ENCODE peak calls at places on chromosomes 7 and 10, in six cellular contexts. J is stimulated activated naive CD4-positive, alpha-beta T cell; W is CD14-positive monocyte; C is Karpas-422; D is left ventricle myocardium inferior; N is substantia nigra. U is an unnamed sample.

GRCh38 chr7:113374924-113375323 is 256.6 kb upstream of the SMIM30 start:
- DNase-seq in J (no peak), W (no peak), C (no peak), D (no peak), N (no peak), U (no peak)

GRCh38 chr10:71338728-71339495 is 19.9 kb downstream of the SLC29A3 start:
- DNase-seq in J (no peak), W (no peak), C (no peak), D (no peak), N (no peak), U (no peak)

GRCh38 chr7:13031481-13031880 is 344.0 kb downstream of the ARL4A start:
- DNase-seq in J (no peak), W (no peak), C (no peak), D (no peak), N (no peak), U (no peak)

GRCh38 chr10:129971381-129972144 is 7.5 kb upstream of the EBF3 start:
- DNase-seq in J (peak; percentile 15), W (no peak), C (peak; percentile 78), D (peak; percentile 60), N (no peak), U (no peak)

GRCh38 chr10:85993840-85994507 is 372.6 kb downstream of the GRID1 start:
- DNase-seq in J (no peak), W (no peak), C (no peak), D (no peak), N (no peak), U (no peak)

GRCh38 chr7:102220229-102220850 is 66.3 kb upstream of the SH2B2 start:
- DNase-seq in J (no peak), W (no peak), C (no peak), D (no peak), N (no peak), U (no peak)

GRCh38 chr10:125886914-125887512 is 5.9 kb upstream of the DHX32 start:
- DNase-seq in J (no peak), W (no peak), C (no peak), D (no peak), N (no peak), U (no peak)

GRCh38 chr7:11748884-11749283 is 83.1 kb downstream of the THSD7A start:
- DNase-seq in J (no peak), W (no peak), C (peak; percentile 59), D (no peak), N (no peak), U (no peak)

GRCh38 chr7:155459133-155459866 is 1.4 kb downstream of the EN2 start:
- DNase-seq in J (no peak), W (no peak), C (no peak), D (no peak), N (no peak), U (no peak)

GRCh38 chr7:158419238-158419785 is 168.3 kb downstream of the PTPRN2 start:
- DNase-seq in J (no peak), W (no peak), C (no peak), D (no peak), N (no peak), U (no peak)

GRCh38 chr10:133388265-133388972 is 5.5 kb upstream of the MTG1 start:
- DNase-seq in J (no peak), W (no peak), C (peak; percentile 57), D (no peak), N (no peak), U (no peak)

GRCh38 chr10:79129361-79129997 is 60.7 kb downstream of the ZMIZ1 start:
- DNase-seq in J (no peak), W (no peak), C (no peak), D (no peak), N (no peak), U (no peak)

GRCh38 chr10:103192089-103192450 is 1.0 kb downstream of the NT5C2 start:
- DNase-seq in J (no peak), W (no peak), C (peak; percentile 44), D (no peak), N (no peak), U (no peak)

U was measured in NCI-H510A treated with DMSO at 0.1 percent for 48 hours.